ENCODE peak calls at places on chromosomes 1 and 21, in eight cellular contexts. N, D, V, X, I, T, L and Q are unnamed samples.
A peak's percentile ranks its signal among the peaks of the same experiment; 100 is the strongest.

GRCh38 chr1:10664251-10664650 is 132.2 kb downstream of the CASZ1 start:
- DNase-seq in I (no peak), D (no peak), T (peak; percentile 95), N (no peak), X (peak; percentile 84), L (no peak), V (no peak), Q (no peak)

GRCh38 chr1:118618618-118619340 is 369.4 kb downstream of the TBX15 start:
- DNase-seq in X (no peak), I (no peak), D (no peak), L (no peak), N (no peak), T (no peak), V (no peak), Q (no peak)

GRCh38 chr1:66690666-66691381 is 61.4 kb upstream of the DYNLT5 start:
- DNase-seq in I (no peak), L (no peak), D (no peak), X (no peak), T (no peak), N (no peak), V (no peak), Q (no peak)

GRCh38 chr1:101520302-101520701 is 283.5 kb downstream of the S1PR1 start:
- DNase-seq in D (peak; percentile 26), T (no peak), X (no peak), L (no peak), V (peak; percentile 13), N (no peak), I (no peak), Q (no peak)

GRCh38 chr1:214360525-214361164 is 79.7 kb downstream of the SMYD2 start:
- DNase-seq in D (no peak), V (no peak), I (no peak), N (no peak), L (no peak), T (no peak), X (no peak), Q (no peak)

GRCh38 chr1:118992868-118993711 is 4.9 kb upstream of the TBX15 start:
- DNase-seq in I (no peak), X (no peak), V (no peak), T (no peak), N (no peak), L (no peak), D (no peak), Q (no peak)

GRCh38 chr21:37072988-37073416 is at the start of the genes PIGP and TTC3:
- DNase-seq in L (peak; percentile 37), X (peak; percentile 97), T (peak; percentile 96), N (peak; percentile 86), I (peak; percentile 83), V (peak; percentile 96), D (peak; percentile 93), Q (peak; percentile 84)

GRCh38 chr1:2090216-2090890 is 40.1 kb downstream of the PRKCZ start:
- DNase-seq in N (no peak), T (no peak), V (no peak), D (no peak), X (no peak), L (no peak), I (no peak), Q (no peak)

GRCh38 chr1:116910379-116911165 is 856 bp downstream of the PTGFRN start:
- DNase-seq in L (no peak), N (peak; percentile 19), D (no peak), T (peak; percentile 71), I (peak; percentile 16), V (peak; percentile 64), X (peak; percentile 84), Q (peak; percentile 28)

GRCh38 chr1:2025491-2025981 is 6.4 kb downstream of the GABRD start:
- DNase-seq in X (peak; percentile 83), I (no peak), T (no peak), N (peak; percentile 22), D (no peak), L (no peak), V (no peak), Q (no peak)

GRCh38 chr1:28507247-28507645 is 1.4 kb downstream of the RCC1 start:
- DNase-seq in I (no peak), V (no peak), D (no peak), X (no peak), T (no peak), L (no peak), N (no peak), Q (no peak)

GRCh38 chr1:73980324-73981040 is 217.5 kb downstream of the LRRIQ3 start:
- DNase-seq in T (no peak), L (no peak), V (no peak), D (no peak), N (no peak), I (no peak), X (no peak), Q (no peak)

GRCh38 chr1:205447457-205448415 is 8.1 kb downstream of the BLACAT1 start:
- DNase-seq in N (no peak), X (peak; percentile 59), T (no peak), V (no peak), I (no peak), D (no peak), L (no peak), Q (no peak)

GRCh38 chr1:15089244-15089992 is 64.1 kb upstream of the TMEM51 start:
- DNase-seq in X (peak; percentile 70), V (no peak), N (no peak), L (no peak), T (no peak), D (no peak), I (no peak), Q (no peak)

GRCh38 chr1:119781434-119782210 is 12.9 kb upstream of the HMGCS2 start:
- DNase-seq in N (no peak), D (no peak), L (no peak), X (no peak), V (no peak), T (no peak), I (no peak), Q (no peak)

GRCh38 chr1:153397056-153397923 is 6.4 kb upstream of the S100A8 start:
- DNase-seq in T (no peak), N (no peak), L (no peak), X (no peak), I (no peak), D (no peak), V (no peak), Q (no peak)

GRCh38 chr1:109875874-109876273 is 34.8 kb upstream of the CSF1 start:
- DNase-seq in T (no peak), V (no peak), X (no peak), N (no peak), D (no peak), I (no peak), L (no peak), Q (no peak)

GRCh38 chr1:225454067-225454618 is 26.3 kb upstream of the LBR start:
- DNase-seq in D (peak; percentile 31), T (no peak), L (no peak), X (no peak), N (no peak), I (no peak), V (no peak), Q (no peak)

DNA sequence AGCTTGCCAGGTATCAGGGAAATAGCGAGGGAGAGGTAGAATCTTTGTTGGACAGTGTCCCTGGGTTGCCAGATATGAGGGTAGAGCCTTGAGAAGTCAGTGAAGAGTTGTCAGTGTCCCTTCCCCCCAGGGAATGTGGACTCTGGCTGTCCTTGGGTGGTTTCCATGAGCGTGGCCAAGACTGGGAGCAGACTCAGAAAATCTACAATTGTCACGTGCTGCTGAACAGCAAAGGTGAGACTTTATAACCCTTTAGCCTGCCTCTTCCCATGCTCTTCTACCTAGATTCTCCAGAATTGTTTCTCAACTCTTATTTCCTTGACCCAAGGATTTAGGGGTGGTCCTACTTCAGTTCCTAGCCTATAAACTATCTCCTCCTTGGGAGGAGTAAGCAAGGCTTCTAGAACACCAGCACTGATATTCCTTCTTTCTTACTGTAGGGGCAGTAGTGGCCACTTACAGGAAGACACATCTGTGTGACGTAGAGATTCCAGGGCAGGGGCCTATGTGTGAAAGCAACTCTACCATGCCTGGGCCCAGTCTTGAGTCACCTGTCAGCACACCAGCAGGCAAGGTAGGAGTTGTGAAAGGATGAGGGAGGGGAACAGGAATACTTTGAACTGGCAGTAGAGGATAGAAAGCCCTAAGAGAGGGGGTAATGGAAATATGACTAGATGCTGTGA is 1.6 kb downstream of the NIT1 start:
- DNase-seq in L (no peak), X (no peak), T (peak; percentile 75), N (no peak), I (no peak), D (peak; percentile 75), V (peak; percentile 61), Q (peak; percentile 53)
- TF ChIP-seq POLR2A in L (no peak), X (no peak), T (no peak), N (peak; percentile 60), I (no peak), D (no peak), V (no peak), Q (no peak)

GRCh38 chr1:54742262-54742661 is 22.1 kb downstream of the PARS2 start:
- DNase-seq in I (no peak), D (peak; percentile 42), T (no peak), L (no peak), V (no peak), N (no peak), X (no peak), Q (no peak)
- TF ChIP-seq POLR2A in I (no peak), D (no peak), T (no peak), L (no peak), V (no peak), N (no peak), X (no peak), Q (no peak)

GRCh38 chr1:234546387-234546704 is 63.6 kb downstream of the IRF2BP2 start:
- DNase-seq in T (no peak), N (no peak), V (no peak), D (no peak), L (no peak), I (no peak), X (no peak), Q (no peak)

GRCh38 chr1:234543442-234544093 is 64.6 kb upstream of the TARBP1 start:
- DNase-seq in V (peak; percentile 62), T (no peak), X (no peak), I (no peak), L (no peak), D (no peak), N (no peak), Q (no peak)

GRCh38 chr1:234544094-234544579 is 65.2 kb upstream of the TARBP1 start:
- DNase-seq in V (peak; percentile 56), D (peak; percentile 98), L (no peak), T (no peak), I (peak; percentile 58), X (peak; percentile 36), N (no peak), Q (no peak)

GRCh38 chr1:234546890-234547788 is 62.8 kb downstream of the IRF2BP2 start:
- DNase-seq in X (no peak), V (no peak), N (no peak), I (no peak), D (peak; percentile 47), L (no peak), T (no peak), Q (no peak)

GRCh38 chr1:234545512-234546386 is 64.2 kb downstream of the IRF2BP2 start:
- DNase-seq in V (peak; percentile 73), T (no peak), X (no peak), I (no peak), L (no peak), N (no peak), D (peak; percentile 44), Q (no peak)
- TF ChIP-seq POLR2A in V (peak; percentile 27), T (no peak), X (no peak), I (no peak), L (no peak), N (no peak), D (no peak), Q (no peak)

DNA sequence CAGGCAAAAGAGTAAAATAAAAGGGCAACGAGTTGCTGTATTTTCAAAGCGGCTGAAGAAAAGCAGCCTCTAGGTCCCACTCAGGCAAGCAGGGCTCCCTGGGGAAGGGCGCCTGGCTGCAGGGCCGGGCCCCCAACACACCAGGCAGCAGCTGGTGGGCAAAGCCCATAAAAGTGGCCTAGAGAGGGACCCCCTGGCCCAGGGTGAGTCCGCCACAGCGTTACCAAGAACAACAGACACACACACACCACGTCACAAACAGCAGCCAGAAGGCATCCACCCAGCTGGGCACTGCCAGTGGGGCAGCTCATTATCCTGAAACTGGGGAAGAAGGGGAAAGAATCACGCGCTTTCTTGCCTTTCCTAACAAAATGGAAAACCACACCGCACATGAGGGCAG is 4.7 kb downstream of the SUMO3 start:
- DNase-seq in T (no peak), L (no peak), I (no peak), N (no peak), V (no peak), X (no peak), D (no peak), Q (no peak)
- TF ChIP-seq POLR2A in T (no peak), L (no peak), I (no peak), N (no peak), V (no peak), X (no peak), D (no peak), Q (no peak)